ENCODE peak calls at places on chromosomes 3 and 15, in four cellular contexts. One of them, this sample, is unnamed. For H3K27me3 and H3K9me3, the result is how much of the 10 kb centered on the place peaks cover.

GRCh38 chr3:156633335-156633734 is 41.1 kb upstream of the TIPARP start:
- DNase-seq in stomach: no peak
- DNase-seq in thyroid gland: peak
- DNase-seq in pancreas: peak
- DNase-seq in this sample: no peak

GRCh38 chr15:78938608-78939488 is 6.0 kb downstream of the CTSH start:
- DNase-seq in stomach: no peak
- DNase-seq in thyroid gland: no peak
- DNase-seq in pancreas: no peak
- DNase-seq in this sample: no peak

GRCh38 chr3:147405552-147406254 is 640 bp downstream of the ZIC4 start:
- DNase-seq in stomach: no peak
- DNase-seq in thyroid gland: no peak
- DNase-seq in pancreas: no peak
- DNase-seq in this sample: no peak

GRCh38 chr15:53520867-53521525 is 238.5 kb downstream of the WDR72 start:
- DNase-seq in stomach: no peak
- DNase-seq in thyroid gland: no peak
- DNase-seq in pancreas: no peak
- DNase-seq in this sample: no peak

GRCh38 chr3:128009952-128010846 is 42.0 kb upstream of the SEC61A1 start:
- DNase-seq in stomach: no peak
- DNase-seq in thyroid gland: no peak
- DNase-seq in pancreas: no peak
- DNase-seq in this sample: no peak

GRCh38 chr3:109702252-109702651 is 364.9 kb upstream of the DPPA4 start:
- DNase-seq in stomach: no peak
- DNase-seq in thyroid gland: no peak
- DNase-seq in pancreas: no peak
- DNase-seq in this sample: no peak

GRCh38 chr3:185685231-185686035 is 99.3 kb downstream of the SENP2 start:
- DNase-seq in stomach: no peak
- DNase-seq in thyroid gland: no peak
- DNase-seq in pancreas: no peak
- DNase-seq in this sample: no peak

GRCh38 chr3:17747890-17748247 is 5.4 kb upstream of the TBC1D5 start:
- DNase-seq in stomach: no peak
- DNase-seq in thyroid gland: no peak
- DNase-seq in pancreas: no peak
- DNase-seq in this sample: no peak

GRCh38 chr3:192332386-192333291 is 394.7 kb downstream of the FGF12 start:
- DNase-seq in stomach: no peak
- DNase-seq in thyroid gland: no peak
- DNase-seq in pancreas: no peak
- DNase-seq in this sample: no peak

GRCh38 chr3:112407214-112407887 is 74.4 kb downstream of the CD200 start:
- DNase-seq in stomach: no peak
- DNase-seq in thyroid gland: no peak
- DNase-seq in pancreas: no peak
- DNase-seq in this sample: no peak

GRCh38 chr3:59535791-59536221 is 486.0 kb upstream of the CFAP20DC start:
- DNase-seq in stomach: no peak
- DNase-seq in thyroid gland: no peak
- DNase-seq in pancreas: no peak
- DNase-seq in this sample: no peak

GRCh38 chr3:45912435-45912834 is 26.1 kb downstream of the CCR9 start:
- DNase-seq in stomach: no peak
- DNase-seq in thyroid gland: no peak
- DNase-seq in pancreas: no peak
- DNase-seq in this sample: no peak

GRCh38 chr3:109081746-109082510 is 36.0 kb downstream of the MORC1 start:
- DNase-seq in stomach: peak
- DNase-seq in thyroid gland: peak
- DNase-seq in pancreas: no peak
- DNase-seq in this sample: no peak

GRCh38 chr15:60751985-60752952 is 273.3 kb upstream of the ICE2 start:
- DNase-seq in stomach: peak
- DNase-seq in thyroid gland: peak
- DNase-seq in pancreas: no peak
- DNase-seq in this sample: no peak

GRCh38 chr3:46383946-46384330 is 13.2 kb downstream of the CCR5 start:
- DNase-seq in stomach: no peak
- DNase-seq in thyroid gland: peak
- DNase-seq in pancreas: no peak
- DNase-seq in this sample: no peak

GRCh38 chr3:1446531-1446930 is 353.7 kb downstream of the CNTN6 start:
- DNase-seq in stomach: no peak
- DNase-seq in thyroid gland: no peak
- DNase-seq in pancreas: no peak
- DNase-seq in this sample: no peak

GRCh38 chr3:43870110-43870509 is 179.4 kb downstream of the ABHD5 start:
- DNase-seq in stomach: no peak
- DNase-seq in thyroid gland: peak
- DNase-seq in pancreas: no peak
- DNase-seq in this sample: peak

GRCh38 chr3:143786229-143787199 is 61.8 kb downstream of the SLC9A9 start:
- DNase-seq in stomach: peak
- DNase-seq in thyroid gland: peak
- DNase-seq in pancreas: no peak
- DNase-seq in this sample: no peak

GRCh38 chr3:136678981-136679380 is 73.2 kb downstream of the STAG1 start:
- DNase-seq in stomach: no peak
- DNase-seq in thyroid gland: no peak
- DNase-seq in pancreas: no peak
- DNase-seq in this sample: no peak

GRCh38 chr3:56855856-56856538 is 54.2 kb upstream of the ARHGEF3 start:
- DNase-seq in stomach: peak
- DNase-seq in thyroid gland: peak
- DNase-seq in pancreas: no peak
- DNase-seq in this sample: no peak

GRCh38 chr15:29687204-29687768 is 135.0 kb downstream of the TJP1 start:
- DNase-seq in stomach: peak
- DNase-seq in thyroid gland: peak
- DNase-seq in pancreas: peak
- DNase-seq in this sample: peak

GRCh38 chr15:43441316-43441715 is 51.6 kb downstream of the TP53BP1 start:
- DNase-seq in stomach: no peak
- DNase-seq in thyroid gland: no peak
- DNase-seq in pancreas: no peak
- DNase-seq in this sample: no peak

DNA sequence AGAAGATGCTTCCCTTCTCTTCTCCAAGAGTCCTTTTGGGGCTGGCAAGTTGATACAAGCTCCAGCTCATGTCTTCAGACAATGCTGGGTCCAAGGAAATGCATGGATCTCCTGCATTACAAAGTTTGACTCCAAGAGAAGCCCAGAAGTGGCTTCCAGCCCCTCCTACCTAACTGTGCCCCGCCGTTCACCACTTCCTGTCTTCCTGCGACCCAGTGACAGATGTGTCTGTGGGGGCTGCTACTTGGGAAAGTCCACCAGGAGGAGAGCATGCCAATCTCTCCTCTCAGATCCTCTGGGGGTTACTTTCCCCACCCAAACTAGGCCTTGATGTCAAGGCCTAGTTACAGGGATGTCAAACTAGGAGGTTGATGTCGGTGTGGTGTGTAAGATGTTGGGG is 133.6 kb upstream of the RASGRP1 start:
- DNase-seq in stomach: no peak
- DNase-seq in thyroid gland: no peak
- DNase-seq in pancreas: no peak
- DNase-seq in this sample: no peak
- H3K27me3 ChIP-seq in stomach: under half
- H3K27me3 ChIP-seq in thyroid gland: under half
- H3K27me3 ChIP-seq in pancreas: under half
- H3K27me3 ChIP-seq in this sample: under half

DNA sequence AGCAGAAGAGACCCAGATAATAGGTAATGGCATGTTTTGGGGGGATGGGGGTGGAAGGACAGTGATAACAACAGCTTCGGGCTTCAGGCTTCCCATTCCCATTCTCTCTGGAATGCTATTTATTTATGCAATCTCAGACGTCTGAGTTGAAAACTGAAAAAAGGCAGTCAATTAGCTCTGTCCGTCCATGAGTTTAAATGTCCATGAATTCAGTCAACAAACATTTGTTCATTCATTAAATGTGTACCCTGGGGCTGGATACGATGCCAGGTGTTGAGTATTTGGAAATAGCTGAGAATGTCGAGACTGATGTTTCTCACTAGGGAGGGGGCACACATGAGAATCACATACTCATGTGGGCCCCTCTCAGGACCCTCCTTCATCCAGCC is 42.4 kb downstream of the AMOTL2 start:
- DNase-seq in stomach: no peak
- DNase-seq in thyroid gland: no peak
- DNase-seq in pancreas: no peak
- DNase-seq in this sample: no peak
- TF ChIP-seq CTCF in stomach: no peak
- TF ChIP-seq CTCF in thyroid gland: no peak
- TF ChIP-seq CTCF in pancreas: no peak
- TF ChIP-seq CTCF in this sample: no peak

DNA sequence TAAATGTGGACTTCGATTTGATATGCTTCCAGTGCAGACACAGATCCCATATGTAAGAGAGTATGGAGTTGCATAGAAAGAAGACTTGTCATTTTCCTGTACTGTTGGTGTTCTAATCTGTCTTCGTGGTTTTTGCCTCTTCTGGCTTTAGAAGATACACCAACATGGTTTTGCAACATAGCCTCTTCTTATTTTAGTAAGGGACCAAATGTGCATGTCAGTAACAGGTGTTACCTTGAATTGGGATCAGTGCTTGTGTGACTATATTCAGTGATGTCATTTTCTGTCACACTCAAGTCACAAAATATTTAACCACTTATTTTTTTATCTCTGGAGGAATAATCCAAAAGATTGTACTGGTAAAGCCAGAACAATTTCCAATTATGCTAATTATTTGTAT is 140.4 kb downstream of the SNRPN start:
- DNase-seq in stomach: no peak
- DNase-seq in thyroid gland: no peak
- DNase-seq in pancreas: no peak
- DNase-seq in this sample: no peak
- H3K9me3 ChIP-seq in stomach: half or more
- H3K9me3 ChIP-seq in thyroid gland: under half
- H3K9me3 ChIP-seq in pancreas: under half
- H3K9me3 ChIP-seq in this sample: under half

GRCh38 chr15:96410175-96411055 is 79.9 kb downstream of the NR2F2 start:
- DNase-seq in stomach: no peak
- DNase-seq in thyroid gland: no peak
- DNase-seq in pancreas: no peak
- DNase-seq in this sample: no peak

GRCh38 chr15:96414875-96415274 is 84.4 kb downstream of the NR2F2 start:
- DNase-seq in stomach: no peak
- DNase-seq in thyroid gland: no peak
- DNase-seq in pancreas: no peak
- DNase-seq in this sample: peak

GRCh38 chr15:96411056-96412031 is 80.8 kb downstream of the NR2F2 start:
- DNase-seq in stomach: no peak
- DNase-seq in thyroid gland: no peak
- DNase-seq in pancreas: no peak
- DNase-seq in this sample: no peak

GRCh38 chr15:96412045-96412918 is 81.8 kb downstream of the NR2F2 start:
- DNase-seq in stomach: no peak
- DNase-seq in thyroid gland: no peak
- DNase-seq in pancreas: no peak
- DNase-seq in this sample: no peak

GRCh38 chr15:96412919-96413231 is 82.4 kb downstream of the NR2F2 start:
- DNase-seq in stomach: no peak
- DNase-seq in thyroid gland: no peak
- DNase-seq in pancreas: no peak
- DNase-seq in this sample: no peak
- H3K27me3 ChIP-seq in stomach: half or more
- H3K27me3 ChIP-seq in thyroid gland: half or more
- H3K27me3 ChIP-seq in pancreas: half or more
- H3K27me3 ChIP-seq in this sample: half or more

This sample was measured in RWPE2.